ENCODE peak calls at places on chromosomes 1 and 21, in six cellular contexts. K is fibroblast of mammary gland, P is GM06990, O is IMR-90, U is tibial artery, C is right lobe of liver. F is an unnamed sample.

GRCh38 chr1:2807678-2808385 is 6.3 kb upstream of the TTC34 start:
- DNase-seq in K (no peak), P (no peak), O (no peak), U (no peak), C (no peak), F (no peak)

GRCh38 chr1:201376464-201377374 is 761 bp downstream of the TNNT2 start:
- DNase-seq in K (peak; percentile 33), P (no peak), O (peak; percentile 46), U (no peak), C (no peak), F (no peak)

GRCh38 chr1:58943776-58944175 is 159.9 kb upstream of the JUN start:
- DNase-seq in K (no peak), P (no peak), O (no peak), U (no peak), C (no peak), F (no peak)

GRCh38 chr1:171484760-171485374 is 463 bp upstream of the PRRC2C start:
- DNase-seq in K (no peak), P (no peak), O (no peak), U (no peak), C (no peak), F (no peak)

GRCh38 chr1:89358287-89358893 is 5.5 kb upstream of the GBP6 start:
- DNase-seq in K (peak; percentile 69), P (peak; percentile 39), O (peak; percentile 65), U (peak; percentile 80), C (peak; percentile 79), F (peak; percentile 62)

GRCh38 chr1:190176776-190177175 is 300.9 kb downstream of the BRINP3 start:
- DNase-seq in K (peak; percentile 1), P (no peak), O (peak; percentile 73), U (no peak), C (no peak), F (no peak)

GRCh38 chr1:25688390-25689119 is 72.0 kb downstream of the MAN1C1 start:
- DNase-seq in K (no peak), P (no peak), O (peak; percentile 59), U (peak; percentile 79), C (no peak), F (no peak)

GRCh38 chr1:87148670-87149069 is 180.0 kb upstream of the LMO4 start:
- DNase-seq in K (no peak), P (no peak), O (no peak), U (no peak), C (no peak), F (no peak)

GRCh38 chr21:43864806-43865470 is at the start of gene AGPAT3:
- DNase-seq in K (no peak), P (peak; percentile 39), O (no peak), U (no peak), C (peak; percentile 46), F (no peak)

GRCh38 chr1:245797592-245798366 is 643.0 kb downstream of the KIF26B start:
- DNase-seq in K (peak; percentile 37), P (no peak), O (no peak), U (no peak), C (no peak), F (no peak)

GRCh38 chr1:94225845-94226244 is 11.5 kb downstream of the ARHGAP29 start:
- DNase-seq in K (no peak), P (no peak), O (no peak), U (no peak), C (no peak), F (no peak)

GRCh38 chr1:92488416-92488815 is 1.7 kb upstream of the GFI1 start:
- DNase-seq in K (no peak), P (no peak), O (no peak), U (no peak), C (no peak), F (no peak)

GRCh38 chr1:93907718-93908117 is 1.5 kb downstream of the GCLM start:
- DNase-seq in K (peak; percentile 69), P (no peak), O (peak; percentile 54), U (no peak), C (peak; percentile 64), F (no peak)

GRCh38 chr1:31665264-31665878 is 20.7 kb upstream of the PEF1 start:
- DNase-seq in K (no peak), P (no peak), O (no peak), U (no peak), C (no peak), F (no peak)

GRCh38 chr1:245831518-245831917 is 675.6 kb downstream of the SMYD3 start:
- DNase-seq in K (no peak), P (no peak), O (no peak), U (no peak), C (no peak), F (no peak)

GRCh38 chr1:24236170-24237045 is 49.3 kb upstream of the IFNLR1 start:
- DNase-seq in K (peak; percentile 85), P (peak; percentile 24), O (peak; percentile 47), U (no peak), C (no peak), F (no peak)

GRCh38 chr1:235888119-235888643 is 21.5 kb upstream of the LYST start:
- DNase-seq in K (no peak), P (peak; percentile 69), O (no peak), U (no peak), C (no peak), F (no peak)

GRCh38 chr1:212234431-212235298 is 50.5 kb upstream of the PPP2R5A start:
- DNase-seq in K (peak; percentile 97), P (no peak), O (peak; percentile 98), U (peak; percentile 69), C (no peak), F (peak; percentile 84)

GRCh38 chr1:202571719-202572339 is 138.4 kb downstream of the SYT2 start:
- DNase-seq in K (peak; percentile 61), P (no peak), O (peak; percentile 59), U (no peak), C (no peak), F (no peak)

GRCh38 chr1:196209265-196209664 is 399.0 kb downstream of the KCNT2 start:
- DNase-seq in K (peak; percentile 51), P (no peak), O (no peak), U (no peak), C (no peak), F (no peak)

GRCh38 chr1:245730796-245731195 is 576.0 kb downstream of the KIF26B start:
- DNase-seq in K (no peak), P (no peak), O (no peak), U (no peak), C (no peak), F (no peak)

GRCh38 chr1:167968569-167968968 is 31.7 kb upstream of the MPC2 start:
- DNase-seq in K (no peak), P (no peak), O (no peak), U (no peak), C (no peak), F (no peak)

GRCh38 chr1:154749078-154749760 is 120.9 kb downstream of the KCNN3 start:
- DNase-seq in K (peak; percentile 82), P (no peak), O (peak; percentile 23), U (no peak), C (no peak), F (no peak)

GRCh38 chr1:12625276-12625675 is 7.3 kb upstream of the DHRS3 start:
- DNase-seq in K (no peak), P (no peak), O (no peak), U (no peak), C (no peak), F (no peak)

GRCh38 chr1:173005196-173005864 is 45.4 kb downstream of the TNFSF18 start:
- DNase-seq in K (no peak), P (no peak), O (no peak), U (no peak), C (no peak), F (no peak)
- TF ChIP-seq CTCF in K (peak; percentile 16), P (no peak), O (peak; percentile 13), U (no peak), C (no peak), F (peak; percentile 28)

GRCh38 chr1:37020653-37021277 is 13.6 kb downstream of the GRIK3 start:
- DNase-seq in K (no peak), P (no peak), O (no peak), U (no peak), C (no peak), F (no peak)
- TF ChIP-seq CTCF in K (no peak), P (no peak), O (no peak), U (no peak), C (no peak), F (no peak)

DNA sequence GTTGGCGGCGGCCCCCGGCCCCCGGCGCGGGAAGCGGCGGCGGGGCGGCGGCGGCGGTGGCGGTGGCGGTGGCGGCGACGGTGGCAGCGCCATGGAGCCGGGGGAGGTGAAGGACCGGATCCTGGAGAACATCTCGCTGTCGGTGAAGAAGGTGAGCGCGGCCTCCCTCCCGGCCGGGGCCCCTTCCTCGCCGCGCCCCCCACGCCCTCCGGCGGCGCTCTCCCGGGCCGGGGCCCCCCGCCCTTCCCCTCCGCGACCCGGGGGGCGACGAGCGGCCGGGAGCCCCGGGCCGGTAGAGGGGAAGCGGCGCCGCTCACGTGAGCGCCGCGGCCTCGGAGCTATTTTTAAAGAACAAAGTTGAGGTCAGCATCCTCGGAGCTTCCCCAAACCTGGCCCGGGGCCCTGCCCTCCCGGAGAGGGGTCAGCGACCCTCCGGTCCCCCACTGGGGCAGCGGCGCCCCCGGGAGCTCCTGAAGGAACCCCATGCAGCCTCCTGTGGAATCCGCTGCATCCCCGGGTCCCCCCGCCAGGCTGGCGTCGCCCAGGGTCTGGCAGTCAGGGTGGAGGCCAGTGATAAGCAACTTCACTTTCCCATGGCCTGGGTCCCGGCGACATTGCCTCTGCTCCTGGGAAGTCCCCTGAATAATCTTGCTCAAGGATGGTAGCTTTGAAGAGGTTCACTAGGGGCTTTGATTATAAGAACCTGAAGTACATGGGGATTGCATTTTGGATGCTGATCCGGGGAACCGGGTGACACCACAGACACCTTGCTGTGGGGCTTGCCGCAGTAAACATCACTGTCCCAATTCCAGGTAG is 556 bp downstream of the PLEKHM2 start:
- DNase-seq in K (peak; percentile 16), P (peak; percentile 56), O (no peak), U (peak; percentile 51), C (peak; percentile 47), F (peak; percentile 73)
- TF ChIP-seq CTCF in K (peak; percentile 1), P (no peak), O (no peak), U (peak; percentile 12), C (no peak), F (no peak)

GRCh38 chr1:209316929-209317328 is 266.6 kb upstream of the CAMK1G start:
- DNase-seq in K (no peak), P (no peak), O (no peak), U (no peak), C (no peak), F (no peak)

GRCh38 chr1:209318302-209319056 is 265.0 kb upstream of the CAMK1G start:
- DNase-seq in K (peak; percentile 61), P (no peak), O (peak; percentile 35), U (no peak), C (no peak), F (no peak)

GRCh38 chr1:209319057-209319432 is 264.5 kb upstream of the CAMK1G start:
- DNase-seq in K (no peak), P (no peak), O (no peak), U (no peak), C (no peak), F (no peak)

GRCh38 chr1:209323743-209324142 is 259.8 kb upstream of the CAMK1G start:
- DNase-seq in K (peak; percentile 25), P (no peak), O (no peak), U (no peak), C (no peak), F (no peak)

GRCh38 chr1:209319549-209319948 is 264.0 kb upstream of the CAMK1G start:
- DNase-seq in K (peak; percentile 45), P (no peak), O (peak; percentile 18), U (no peak), C (no peak), F (no peak)
- TF ChIP-seq CTCF in K (no peak), P (no peak), O (no peak), U (no peak), C (no peak), F (no peak)